ENCODE peak calls at places on chromosomes 12 and 14, in eight cellular contexts. R is upper lobe of right lung; H is right atrium auricular region; E is NAMALWA; M is cardiac muscle cell; A is GM23338; P is CD8-positive, alpha-beta T cell; I is DMS 273 treated with DMSO at 0.1 percent for 48 hours. S is an unnamed sample.

GRCh38 chr12:120229071-120229582 is 28.2 kb upstream of the RPLP0 start:
- DNase-seq in R (no peak), H (no peak), E (peak; percentile 41), M (peak; percentile 76), A (peak; percentile 75), P (no peak), I (no peak), S (no peak)

GRCh38 chr12:54172102-54172630 is 16.6 kb downstream of the SMUG1 start:
- DNase-seq in R (no peak), H (no peak), E (no peak), M (no peak), A (no peak), P (no peak), I (no peak), S (no peak)

GRCh38 chr14:72665259-72665658 is 228.6 kb downstream of the DPF3 start:
- DNase-seq in R (no peak), H (no peak), E (no peak), M (no peak), A (no peak), P (no peak), I (no peak), S (no peak)

GRCh38 chr14:33675415-33676130 is 275.3 kb downstream of the EGLN3 start:
- DNase-seq in R (no peak), H (no peak), E (no peak), M (no peak), A (no peak), P (no peak), I (no peak), S (no peak)

GRCh38 chr14:70707138-70708038 is 65.7 kb downstream of the TTC9 start:
- DNase-seq in R (no peak), H (no peak), E (no peak), M (no peak), A (peak; percentile 30), P (no peak), I (no peak), S (no peak)

GRCh38 chr12:2494490-2495192 is 300.1 kb upstream of the FKBP4 start:
- DNase-seq in R (no peak), H (no peak), E (no peak), M (no peak), A (no peak), P (no peak), I (no peak), S (no peak)

GRCh38 chr12:57793920-57794319 is 11.3 kb downstream of the TSFM start:
- DNase-seq in R (no peak), H (no peak), E (no peak), M (no peak), A (no peak), P (no peak), I (no peak), S (no peak)

GRCh38 chr14:81345781-81346180 is 54.3 kb downstream of the STON2 start:
- DNase-seq in R (no peak), H (no peak), E (no peak), M (no peak), A (no peak), P (no peak), I (no peak), S (no peak)

GRCh38 chr14:56170877-56171422 is 52.7 kb downstream of the PELI2 start:
- DNase-seq in R (no peak), H (no peak), E (no peak), M (no peak), A (no peak), P (no peak), I (no peak), S (no peak)

GRCh38 chr12:99600388-99600787 is 47.2 kb upstream of the GARIN6 start:
- DNase-seq in R (no peak), H (no peak), E (peak; percentile 84), M (no peak), A (no peak), P (no peak), I (no peak), S (no peak)

GRCh38 chr12:106840217-106840616 is 65.7 kb downstream of the RIC8B start:
- DNase-seq in R (no peak), H (no peak), E (no peak), M (peak; percentile 76), A (peak; percentile 23), P (no peak), I (no peak), S (peak; percentile 37)

GRCh38 chr12:106152334-106152733 is 13.6 kb upstream of the NUAK1 start:
- DNase-seq in R (no peak), H (no peak), E (no peak), M (no peak), A (no peak), P (no peak), I (no peak), S (no peak)

GRCh38 chr12:68310370-68310769 is 21.8 kb downstream of the MDM1 start:
- DNase-seq in R (no peak), H (no peak), E (no peak), M (no peak), A (no peak), P (no peak), I (no peak), S (no peak)

GRCh38 chr12:97386133-97386581 is 76.4 kb upstream of the RMST start:
- DNase-seq in R (no peak), H (no peak), E (no peak), M (no peak), A (peak; percentile 2), P (no peak), I (no peak), S (no peak)

GRCh38 chr14:90274808-90275454 is 18.6 kb downstream of the PSMC1 start:
- DNase-seq in R (no peak), H (peak; percentile 61), E (no peak), M (no peak), A (no peak), P (no peak), I (no peak), S (no peak)

GRCh38 chr12:44372259-44372658 is 503.9 kb downstream of the NELL2 start:
- DNase-seq in R (no peak), H (no peak), E (no peak), M (no peak), A (no peak), P (no peak), I (no peak), S (no peak)

GRCh38 chr12:31517994-31518393 is 72.9 kb downstream of the DENND5B start:
- DNase-seq in R (no peak), H (no peak), E (no peak), M (peak; percentile 7), A (no peak), P (no peak), I (no peak), S (no peak)

GRCh38 chr12:4786795-4787194 is 66.6 kb downstream of the GALNT8 start:
- DNase-seq in R (no peak), H (no peak), E (peak; percentile 24), M (no peak), A (peak; percentile 15), P (no peak), I (no peak), S (no peak)

GRCh38 chr12:3684449-3685051 is 68.4 kb downstream of the CRACR2A start:
- DNase-seq in R (no peak), H (no peak), E (no peak), M (peak; percentile 78), A (no peak), P (no peak), I (no peak), S (no peak)

GRCh38 chr14:103057028-103057371 is 349 bp downstream of the CDC42BPB start:
- DNase-seq in R (peak; percentile 75), H (no peak), E (no peak), M (no peak), A (no peak), P (no peak), I (no peak), S (no peak)

GRCh38 chr12:120592121-120593049 is 11.2 kb upstream of the POP5 start:
- DNase-seq in R (peak; percentile 31), H (no peak), E (no peak), M (no peak), A (no peak), P (no peak), I (no peak), S (no peak)

GRCh38 chr12:47216150-47216677 is 136.5 kb upstream of the AMIGO2 start:
- DNase-seq in R (no peak), H (no peak), E (peak; percentile 77), M (no peak), A (no peak), P (peak; percentile 73), I (no peak), S (no peak)